ENCODE peak calls at places on chromosomes 16 and 17, in four cellular contexts. Z is IMR-90, A is H1, U is K562. X is an unnamed sample.

GRCh38 chr16:28259091-28259780 is 33.1 kb upstream of the SBK1 start:
- DNase-seq in A (no peak), U (no peak), Z (no peak), X (no peak)

GRCh38 chr17:57456622-57457021 is 200.3 kb downstream of the MSI2 start:
- DNase-seq in A (no peak), Z (no peak), U (no peak), X (no peak)

GRCh38 chr16:84924339-84925091 is 86.8 kb downstream of the ZDHHC7 start:
- DNase-seq in A (no peak), U (peak), Z (no peak), X (no peak)

GRCh38 chr17:65261682-65262636 is 124.8 kb downstream of the RGS9 start:
- DNase-seq in Z (peak), A (no peak), U (no peak), X (no peak)

GRCh38 chr17:36133629-36134259 is 30.1 kb downstream of the CCL4 start:
- DNase-seq in Z (no peak), A (no peak), U (no peak), X (no peak)

GRCh38 chr17:48127371-48128051 is 19.9 kb downstream of the SNX11 start:
- DNase-seq in A (no peak), Z (no peak), U (no peak), X (no peak)

GRCh38 chr16:84883301-84883700 is 63.5 kb downstream of the CRISPLD2 start:
- DNase-seq in A (no peak), U (no peak), Z (no peak), X (no peak)

GRCh38 chr16:29809031-29809747 is 2.8 kb upstream of the PRRT2 start:
- DNase-seq in U (peak), Z (no peak), A (no peak), X (no peak)

GRCh38 chr17:59494757-59495368 is 70.5 kb upstream of the DHX40 start:
- DNase-seq in A (no peak), Z (no peak), U (no peak), X (no peak)

GRCh38 chr17:63291243-63291642 is 154.9 kb downstream of the CYB561 start:
- DNase-seq in U (no peak), Z (no peak), A (no peak), X (no peak)
- TF ChIP-seq RAD21 in U (no peak), Z (no peak), A (no peak), X (no peak)

GRCh38 chr17:83203073-83203471 is 123.7 kb downstream of the METRNL start:
- DNase-seq in A (no peak), U (no peak), Z (peak), X (no peak)
- TF ChIP-seq CHD1 in A (no peak), U (no peak), Z (no peak), X (no peak)

GRCh38 chr17:21028192-21028591 is 14.6 kb downstream of the USP22 start:
- DNase-seq in Z (no peak), U (no peak), A (no peak), X (no peak)

GRCh38 chr17:21029032-21029431 is 13.8 kb downstream of the USP22 start:
- DNase-seq in Z (peak), U (no peak), A (no peak), X (no peak)

GRCh38 chr17:21025446-21025845 is 17.4 kb downstream of the USP22 start:
- DNase-seq in Z (peak), U (no peak), A (no peak), X (no peak)

GRCh38 chr17:21029515-21029914 is 13.3 kb downstream of the USP22 start:
- DNase-seq in Z (no peak), U (no peak), A (no peak), X (no peak)

DNA sequence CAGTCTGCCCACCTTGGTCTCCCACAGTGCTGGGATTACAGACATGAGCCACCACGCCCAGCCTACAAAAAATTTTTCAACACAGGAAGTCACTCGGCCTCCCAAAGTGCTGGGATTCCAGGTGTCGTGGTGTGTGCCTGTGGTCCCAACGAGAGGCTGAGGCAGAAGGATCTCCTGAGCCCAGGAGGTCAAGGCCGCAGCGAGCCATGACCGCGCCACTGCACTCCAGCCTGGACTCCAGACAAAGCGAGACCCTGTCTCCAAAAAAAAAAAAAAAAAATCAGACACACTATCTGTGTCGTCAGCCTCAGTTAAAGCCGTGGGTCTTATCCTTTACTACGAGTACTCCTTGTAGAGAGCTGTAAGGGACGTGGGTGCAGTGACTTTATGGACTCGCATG is 15.8 kb downstream of the USP22 start:
- DNase-seq in Z (no peak), A (no peak), U (no peak), X (no peak)
- TF ChIP-seq RAD21 in Z (no peak), A (no peak), U (no peak), X (no peak)

DNA sequence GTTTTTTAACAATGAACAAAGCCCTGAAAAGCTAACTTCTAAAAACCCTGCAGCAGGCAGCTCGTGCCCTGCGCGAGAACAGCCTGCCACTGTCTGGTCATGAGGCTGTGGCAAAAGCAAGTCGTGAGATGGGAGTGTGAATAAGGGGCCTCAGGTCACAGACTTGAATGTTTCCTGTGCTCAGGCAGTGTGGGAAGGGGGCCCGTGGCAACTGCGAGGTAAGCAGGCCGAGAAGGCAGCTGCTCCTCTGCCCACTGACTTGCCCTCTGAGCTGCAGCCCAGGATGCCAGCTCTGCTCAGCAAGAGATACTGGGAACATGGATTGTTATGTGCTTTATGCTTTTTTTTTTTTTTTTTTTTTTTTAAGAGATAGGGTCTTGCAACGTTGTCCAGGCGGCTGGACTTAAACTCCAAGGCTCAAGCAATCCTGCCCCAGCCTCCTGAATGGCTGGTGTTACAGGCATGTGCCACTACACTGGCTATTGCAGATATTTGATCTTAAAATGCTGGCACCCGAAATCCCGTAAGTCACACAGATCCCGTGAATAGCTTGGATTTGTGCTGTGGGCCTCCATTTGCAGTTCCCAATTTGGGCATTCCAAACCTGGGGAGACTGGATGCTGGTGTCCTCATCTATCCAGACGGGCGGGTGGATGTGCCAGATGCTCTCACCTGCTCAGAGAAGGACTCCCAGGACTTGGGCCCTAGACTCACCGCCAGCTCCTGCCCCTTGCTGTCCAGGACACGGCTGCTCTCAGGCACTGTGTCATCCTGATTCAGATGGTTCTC is 44.0 kb downstream of the UBN1 start:
- DNase-seq in U (no peak), A (no peak), Z (no peak), X (no peak)
- TF ChIP-seq CHD1 in U (no peak), A (no peak), Z (no peak), X (no peak)

DNA sequence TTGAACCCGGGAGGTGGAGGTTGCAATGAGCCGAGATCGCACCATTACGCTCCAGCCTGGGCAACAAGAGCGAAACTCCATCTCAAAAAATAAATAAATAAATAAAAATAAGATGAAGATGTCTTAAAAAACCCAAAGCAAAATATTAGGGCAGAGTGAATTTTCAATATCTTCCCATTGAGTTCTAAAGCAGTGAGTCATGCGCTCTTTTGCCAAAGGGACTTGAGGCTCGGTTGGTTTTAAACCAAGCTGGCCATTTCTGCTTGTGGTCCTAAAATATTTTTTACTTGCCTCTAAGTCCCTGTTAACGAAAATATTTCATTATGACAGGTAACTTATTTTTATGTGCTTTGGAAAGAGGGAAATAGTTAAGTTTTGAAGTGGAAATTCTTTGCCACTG is 4.7 kb downstream of the PAFAH1B1 start:
- DNase-seq in Z (peak), A (no peak), U (no peak), X (no peak)
- TF ChIP-seq RAD21 in Z (no peak), A (no peak), U (no peak), X (no peak)

GRCh38 chr17:51371732-51372151 is 111.4 kb downstream of the UTP18 start:
- DNase-seq in U (peak), A (peak), Z (peak), X (peak)
- TF ChIP-seq CHD1 in U (no peak), A (no peak), Z (no peak), X (no peak)

GRCh38 chr17:2885751-2886150 is 89.5 kb downstream of the RAP1GAP2 start:
- DNase-seq in U (no peak), A (no peak), Z (no peak), X (no peak)

GRCh38 chr17:2881295-2881694 is 85.1 kb downstream of the RAP1GAP2 start:
- DNase-seq in U (no peak), Z (no peak), A (no peak), X (no peak)

GRCh38 chr17:2880050-2880449 is 83.8 kb downstream of the RAP1GAP2 start:
- DNase-seq in U (no peak), A (no peak), Z (no peak), X (no peak)

GRCh38 chr17:2878751-2879254 is 82.6 kb downstream of the RAP1GAP2 start:
- DNase-seq in Z (no peak), A (no peak), U (no peak), X (no peak)

GRCh38 chr17:2883544-2884203 is 87.4 kb downstream of the RAP1GAP2 start:
- DNase-seq in Z (peak), U (no peak), A (no peak), X (no peak)
- TF ChIP-seq RAD21 in Z (no peak), U (no peak), A (no peak), X (no peak)

DNA sequence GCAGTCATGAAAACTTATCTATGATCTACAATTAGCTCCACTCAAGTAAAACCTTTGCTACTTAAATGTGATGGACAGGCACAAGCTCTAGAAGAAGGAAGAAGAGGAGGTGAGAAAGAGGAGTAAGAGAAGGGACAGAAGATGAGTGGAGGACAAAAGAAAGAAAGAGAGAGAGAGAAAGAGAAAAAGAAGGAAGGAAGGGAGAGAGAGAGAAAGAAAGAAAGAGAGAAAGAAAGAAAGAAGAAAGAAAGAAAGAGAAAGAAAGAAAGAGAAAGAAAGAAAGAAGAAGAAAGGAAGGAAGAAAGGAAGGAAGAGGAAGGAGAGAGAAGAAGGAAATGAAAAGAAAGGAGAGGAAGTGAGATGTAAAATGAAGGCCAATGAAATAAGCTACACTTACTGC is 2.2 kb upstream of the KRTAP9-3 start:
- DNase-seq in U (no peak), Z (no peak), A (no peak), X (no peak)
- TF ChIP-seq CHD1 in U (no peak), Z (no peak), A (no peak), X (no peak)

GRCh38 chr17:63679214-63679613 is 20.7 kb downstream of the LIMD2 start:
- DNase-seq in A (no peak), U (peak), Z (no peak), X (no peak)

GRCh38 chr17:63680700-63681099 is 19.2 kb downstream of the LIMD2 start:
- DNase-seq in A (no peak), Z (no peak), U (no peak), X (no peak)

GRCh38 chr17:63675231-63675606 is 24.7 kb downstream of the LIMD2 start:
- DNase-seq in Z (no peak), U (peak), A (no peak), X (no peak)

GRCh38 chr17:63675607-63676539 is 24.1 kb downstream of the LIMD2 start:
- DNase-seq in Z (peak), A (no peak), U (peak), X (no peak)

DNA sequence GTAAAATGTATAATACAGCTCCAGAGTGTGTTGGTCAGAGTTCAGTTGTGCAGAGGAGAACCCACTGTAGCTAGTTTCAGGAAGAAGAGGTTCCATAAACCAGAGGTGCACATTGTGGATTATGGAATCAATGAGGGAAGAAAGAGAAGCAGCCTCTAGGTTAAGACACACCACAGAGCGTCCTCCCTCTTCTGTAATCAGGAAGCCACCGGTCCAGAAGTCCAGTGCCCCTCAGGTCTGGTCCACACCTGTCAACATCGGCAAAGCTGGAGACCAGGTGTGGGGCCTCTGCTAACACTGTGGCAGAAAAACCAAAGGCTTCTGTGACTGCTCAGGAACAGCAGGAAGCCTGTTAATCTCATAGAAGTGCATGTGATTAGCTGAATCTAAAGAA is 23.4 kb downstream of the LIMD2 start:
- DNase-seq in A (no peak), Z (no peak), U (no peak), X (no peak)
- TF ChIP-seq RAD21 in A (no peak), Z (no peak), U (no peak), X (no peak)

DNA sequence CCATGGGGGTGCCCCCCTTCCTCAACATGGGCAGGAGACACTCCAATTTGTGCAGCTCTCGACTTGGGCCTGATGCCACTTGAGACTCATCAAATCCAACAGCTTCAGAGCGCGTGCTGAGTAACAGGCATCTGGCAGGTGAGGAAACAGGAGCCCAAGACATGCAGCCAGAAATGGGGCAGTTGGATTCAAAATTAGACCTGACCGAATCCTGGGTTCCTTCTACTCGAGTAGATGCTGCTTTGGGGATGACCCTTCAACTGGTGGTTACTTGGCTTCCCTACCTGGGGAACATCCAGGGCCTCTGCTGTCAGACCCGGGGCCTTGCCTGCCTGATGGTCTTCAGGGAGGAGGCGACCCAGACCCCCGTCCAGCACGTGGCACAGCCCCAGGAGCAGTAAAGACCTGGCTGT is 488 bp upstream of the NTN3 start:
- DNase-seq in Z (no peak), A (no peak), U (no peak), X (no peak)
- TF ChIP-seq CHD1 in Z (no peak), A (no peak), U (no peak), X (no peak)